ENCODE peak calls at places on chromosomes 13 and 19, in nine cellular contexts. H is body of pancreas, N is breast epithelium, X is tibial nerve, B is sigmoid colon, T is spleen, F is right lobe of liver, O is HepG2, K is IMR-90. U is an unnamed sample.

GRCh38 chr19:11375143-11375948 is 880 bp downstream of the SWSAP1 start:
- DNase-seq in H (peak; percentile 64), N (no peak), X (no peak), B (peak; percentile 84), T (peak; percentile 95), F (peak; percentile 84), O (peak; percentile 31), K (no peak), U (peak; percentile 64)

GRCh38 chr13:110913322-110913721 is 1.5 kb downstream of the ANKRD10 start:
- DNase-seq in H (peak; percentile 49), N (no peak), X (no peak), B (no peak), T (no peak), F (no peak), O (peak; percentile 28), K (peak; percentile 26), U (no peak)

GRCh38 chr13:42703740-42704139 is 77.6 kb upstream of the FAM216B start:
- DNase-seq in H (no peak), N (no peak), X (no peak), B (no peak), T (no peak), F (no peak), O (no peak), K (no peak), U (no peak)

GRCh38 chr13:24923305-24923640 is 159.3 kb downstream of the RNF17 start:
- DNase-seq in H (no peak), N (no peak), X (no peak), B (no peak), T (no peak), F (no peak), O (no peak), K (peak; percentile 75), U (no peak)

GRCh38 chr13:29005035-29005434 is 184.9 kb downstream of the MTUS2 start:
- DNase-seq in H (no peak), N (no peak), X (no peak), B (no peak), T (no peak), F (no peak), O (no peak), K (no peak), U (no peak)

GRCh38 chr19:29145756-29146155 is 67.2 kb downstream of the UQCRFS1 start:
- DNase-seq in H (no peak), N (no peak), X (no peak), B (no peak), T (no peak), F (no peak), O (no peak), K (no peak), U (no peak)

GRCh38 chr19:38013913-38014575 is 107.0 kb downstream of the SIPA1L3 start:
- DNase-seq in H (no peak), N (no peak), X (no peak), B (no peak), T (no peak), F (no peak), O (no peak), K (no peak), U (no peak)

GRCh38 chr13:60261432-60262351 is 98.0 kb upstream of the DIAPH3 start:
- DNase-seq in H (peak; percentile 39), N (no peak), X (no peak), B (no peak), T (no peak), F (no peak), O (no peak), K (no peak), U (no peak)

GRCh38 chr13:30125422-30126073 is 181.8 kb downstream of the KATNAL1 start:
- DNase-seq in H (peak; percentile 48), N (no peak), X (no peak), B (peak; percentile 90), T (no peak), F (no peak), O (peak; percentile 43), K (peak; percentile 94), U (peak; percentile 74)

GRCh38 chr19:15318241-15318691 is 14.1 kb downstream of the BRD4 start:
- DNase-seq in H (no peak), N (no peak), X (no peak), B (no peak), T (no peak), F (no peak), O (no peak), K (peak; percentile 42), U (no peak)

GRCh38 chr19:13883665-13884064 is 6.7 kb downstream of the NANOS3 start:
- DNase-seq in H (no peak), N (no peak), X (no peak), B (no peak), T (no peak), F (no peak), O (no peak), K (no peak), U (no peak)

GRCh38 chr19:13887039-13887438 is 10.1 kb downstream of the NANOS3 start:
- DNase-seq in H (peak; percentile 21), N (no peak), X (no peak), B (no peak), T (no peak), F (no peak), O (no peak), K (no peak), U (no peak)

GRCh38 chr19:13882841-13883240 is 5.9 kb downstream of the NANOS3 start:
- DNase-seq in H (no peak), N (no peak), X (no peak), B (no peak), T (no peak), F (no peak), O (no peak), K (no peak), U (no peak)

GRCh38 chr19:13885826-13886365 is 9.0 kb downstream of the NANOS3 start:
- DNase-seq in H (no peak), N (no peak), X (no peak), B (no peak), T (no peak), F (no peak), O (no peak), K (no peak), U (no peak)

DNA sequence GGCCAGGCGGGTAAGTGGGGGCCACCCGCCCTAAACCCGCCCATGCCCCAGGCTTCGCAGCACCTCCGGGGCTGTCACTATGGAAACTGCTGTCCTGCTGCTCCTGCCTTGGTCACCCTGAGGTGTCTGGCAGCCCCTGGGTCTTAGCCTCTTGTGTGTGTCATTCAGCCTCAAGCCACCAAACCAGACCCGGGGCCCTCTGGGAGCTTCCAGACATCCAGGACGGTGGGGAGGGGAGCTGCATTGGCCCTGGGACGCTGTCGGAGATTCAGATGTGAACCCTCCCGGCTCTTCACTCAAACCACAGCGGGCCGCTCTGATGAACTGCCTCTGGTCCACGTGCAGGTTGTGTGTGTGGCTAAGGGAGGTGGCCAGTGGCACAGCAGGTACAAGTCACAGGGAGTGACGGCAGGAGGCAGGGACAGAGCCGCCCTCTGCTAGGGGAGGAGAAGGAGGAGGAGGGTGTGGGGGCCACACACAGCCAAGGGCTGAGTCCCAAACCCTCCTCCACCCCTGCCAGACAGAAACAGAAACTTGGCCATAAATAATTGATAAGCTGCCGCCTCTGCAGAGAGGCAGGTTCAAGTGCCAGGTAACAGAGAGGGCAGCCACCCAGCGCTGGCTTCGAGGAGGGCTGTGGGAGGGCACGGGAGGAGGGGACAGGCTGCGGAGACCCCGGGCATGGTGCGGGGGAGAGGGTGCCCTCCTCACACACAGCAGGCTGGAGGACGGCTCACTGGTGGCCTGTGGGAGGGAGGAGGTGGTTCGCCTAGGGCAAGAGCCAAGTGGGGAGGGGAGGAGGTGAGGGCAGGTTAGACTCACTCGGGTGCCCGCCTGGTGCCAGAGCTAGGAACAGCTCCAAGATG is 8.0 kb downstream of the NANOS3 start:
- DNase-seq in H (peak; percentile 97), N (no peak), X (peak; percentile 35), B (no peak), T (no peak), F (no peak), O (no peak), K (no peak), U (no peak)
- H3K4me1 ChIP-seq in H (peaks cover 53% of the 10 kb centered on the region), N (peaks cover 43% of the 10 kb centered on the region), X (peaks cover 28% of the 10 kb centered on the region), B (no peaks in the 10 kb centered on the region), T (peaks cover 18% of the 10 kb centered on the region), F (peaks cover 5% of the 10 kb centered on the region), O (peaks cover 56% of the 10 kb centered on the region), K (peaks cover 19% of the 10 kb centered on the region), U (no peaks in the 10 kb centered on the region)

GRCh38 chr19:5537870-5538269 is 29.9 kb downstream of the TINCR start:
- DNase-seq in H (no peak), N (no peak), X (no peak), B (no peak), T (no peak), F (no peak), O (no peak), K (no peak), U (no peak)

GRCh38 chr19:5534787-5535586 is 32.8 kb downstream of the TINCR start:
- DNase-seq in H (no peak), N (no peak), X (no peak), B (no peak), T (no peak), F (no peak), O (no peak), K (peak; percentile 12), U (no peak)

GRCh38 chr19:5539431-5539833 is 28.3 kb downstream of the TINCR start:
- DNase-seq in H (no peak), N (no peak), X (no peak), B (no peak), T (no peak), F (no peak), O (no peak), K (no peak), U (no peak)

GRCh38 chr19:5533257-5533656 is 34.5 kb downstream of the TINCR start:
- DNase-seq in H (no peak), N (no peak), X (no peak), B (no peak), T (no peak), F (no peak), O (no peak), K (no peak), U (no peak)

DNA sequence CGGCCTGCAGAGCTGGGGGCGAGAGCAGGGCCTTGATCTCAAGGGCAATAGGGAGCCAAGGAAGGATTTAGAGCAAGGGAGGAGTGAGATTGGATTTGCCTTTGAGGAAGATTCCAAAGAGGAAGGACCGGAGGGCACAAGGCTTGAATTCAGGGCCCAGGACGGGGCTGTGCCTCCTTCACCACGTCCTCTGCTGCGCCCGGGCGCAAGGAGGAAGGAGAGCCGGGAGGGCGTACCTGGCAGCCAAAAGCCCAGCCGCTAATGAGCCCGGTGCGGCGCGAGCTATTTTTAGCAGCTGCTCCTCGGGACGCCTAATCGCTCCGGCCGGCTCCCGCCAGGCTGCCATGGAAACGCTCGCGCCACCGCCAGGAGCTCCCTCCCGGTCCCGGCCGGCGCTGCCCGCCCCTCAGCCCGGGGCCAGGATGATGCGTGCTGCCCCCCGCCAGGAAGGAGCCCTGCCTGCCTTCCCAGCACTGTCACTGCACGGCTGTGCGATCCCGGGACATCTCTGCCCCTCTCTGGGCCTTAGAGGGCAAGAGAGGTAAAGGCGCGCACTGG is 31.3 kb downstream of the TINCR start:
- DNase-seq in H (peak; percentile 75), N (no peak), X (no peak), B (peak; percentile 70), T (no peak), F (no peak), O (no peak), K (peak; percentile 33), U (no peak)
- TF ChIP-seq POLR2A in H (no peak), N (no peak), X (no peak), B (no peak), T (no peak), F (no peak), O (no peak), K (no peak), U (no peak)

GRCh38 chr13:100235311-100235901 is 146.5 kb downstream of the PCCA start:
- DNase-seq in H (no peak), N (no peak), X (no peak), B (no peak), T (no peak), F (no peak), O (peak; percentile 60), K (peak; percentile 63), U (no peak)
- H3K4me3 ChIP-seq in H (no peak overlapping the region), N (no peak overlapping the region), X (no peak overlapping the region), B (no peak overlapping the region), T (no peak overlapping the region), F (no peak overlapping the region), O (no peak overlapping the region), K (no peak overlapping the region), U (no peak overlapping the region)

GRCh38 chr19:34999498-35000337 is at the start of gene GRAMD1A:
- DNase-seq in H (peak; percentile 90), N (peak; percentile 88), X (peak; percentile 81), B (peak; percentile 95), T (peak; percentile 98), F (peak; percentile 91), O (peak; percentile 81), K (peak; percentile 80), U (peak; percentile 91)
- H3K4me1 ChIP-seq in H (peaks cover 60% of the 10 kb centered on the region), N (peaks cover 6% of the 10 kb centered on the region), X (peaks cover 28% of the 10 kb centered on the region), B (no peaks in the 10 kb centered on the region), T (peaks cover 70% of the 10 kb centered on the region), F (peaks cover 13% of the 10 kb centered on the region), O (peaks cover 81% of the 10 kb centered on the region), K (peaks cover 14% of the 10 kb centered on the region), U (no peaks in the 10 kb centered on the region)